ENCODE peak calls at places on chromosomes 1 and 21, in four cellular contexts. One of them, this sample, is unnamed.
A peak's percentile ranks its signal among the peaks of the same experiment; 100 is the strongest.

GRCh38 chr1:226697151-226697575 is 41.9 kb downstream of the ITPKB start:
- DNase-seq in prostate gland: no peak
- DNase-seq in tibial nerve: no peak
- DNase-seq in brain microvascular endothelial cell: peak; percentile 53
- DNase-seq in this sample: no peak

GRCh38 chr21:31335957-31336738 is 7.9 kb downstream of the TIAM1 start:
- DNase-seq in brain microvascular endothelial cell: peak; percentile 94
- DNase-seq in tibial nerve: peak; percentile 43
- DNase-seq in prostate gland: no peak
- DNase-seq in this sample: no peak

GRCh38 chr1:200240655-200241054 is 169.2 kb downstream of the ZNF281 start:
- DNase-seq in tibial nerve: no peak
- DNase-seq in brain microvascular endothelial cell: no peak
- DNase-seq in prostate gland: no peak
- DNase-seq in this sample: no peak

GRCh38 chr1:26582053-26582835 is 52.7 kb downstream of the RPS6KA1 start:
- DNase-seq in brain microvascular endothelial cell: no peak
- DNase-seq in prostate gland: no peak
- DNase-seq in tibial nerve: no peak
- DNase-seq in this sample: no peak

GRCh38 chr1:20426923-20427322 is 59.1 kb downstream of the CAMK2N1 start:
- DNase-seq in prostate gland: no peak
- DNase-seq in brain microvascular endothelial cell: peak; percentile 81
- DNase-seq in tibial nerve: no peak
- DNase-seq in this sample: no peak

GRCh38 chr1:53763911-53764310 is 24.9 kb upstream of the GLIS1 start:
- DNase-seq in prostate gland: no peak
- DNase-seq in brain microvascular endothelial cell: no peak
- DNase-seq in tibial nerve: no peak
- DNase-seq in this sample: no peak

GRCh38 chr1:30645807-30646206 is 77.6 kb downstream of the MATN1 start:
- DNase-seq in tibial nerve: no peak
- DNase-seq in brain microvascular endothelial cell: peak; percentile 10
- DNase-seq in prostate gland: no peak
- DNase-seq in this sample: no peak

GRCh38 chr1:90671251-90671650 is 45.9 kb downstream of the BARHL2 start:
- DNase-seq in tibial nerve: no peak
- DNase-seq in brain microvascular endothelial cell: no peak
- DNase-seq in prostate gland: no peak
- DNase-seq in this sample: no peak

GRCh38 chr21:45551316-45551715 is 9.1 kb upstream of the SLC19A1 start:
- DNase-seq in prostate gland: no peak
- DNase-seq in brain microvascular endothelial cell: peak; percentile 65
- DNase-seq in tibial nerve: no peak
- DNase-seq in this sample: no peak

GRCh38 chr1:27306892-27307850 is 14.8 kb upstream of the TMEM222 start:
- DNase-seq in prostate gland: no peak
- DNase-seq in brain microvascular endothelial cell: no peak
- DNase-seq in tibial nerve: no peak
- DNase-seq in this sample: no peak

DNA sequence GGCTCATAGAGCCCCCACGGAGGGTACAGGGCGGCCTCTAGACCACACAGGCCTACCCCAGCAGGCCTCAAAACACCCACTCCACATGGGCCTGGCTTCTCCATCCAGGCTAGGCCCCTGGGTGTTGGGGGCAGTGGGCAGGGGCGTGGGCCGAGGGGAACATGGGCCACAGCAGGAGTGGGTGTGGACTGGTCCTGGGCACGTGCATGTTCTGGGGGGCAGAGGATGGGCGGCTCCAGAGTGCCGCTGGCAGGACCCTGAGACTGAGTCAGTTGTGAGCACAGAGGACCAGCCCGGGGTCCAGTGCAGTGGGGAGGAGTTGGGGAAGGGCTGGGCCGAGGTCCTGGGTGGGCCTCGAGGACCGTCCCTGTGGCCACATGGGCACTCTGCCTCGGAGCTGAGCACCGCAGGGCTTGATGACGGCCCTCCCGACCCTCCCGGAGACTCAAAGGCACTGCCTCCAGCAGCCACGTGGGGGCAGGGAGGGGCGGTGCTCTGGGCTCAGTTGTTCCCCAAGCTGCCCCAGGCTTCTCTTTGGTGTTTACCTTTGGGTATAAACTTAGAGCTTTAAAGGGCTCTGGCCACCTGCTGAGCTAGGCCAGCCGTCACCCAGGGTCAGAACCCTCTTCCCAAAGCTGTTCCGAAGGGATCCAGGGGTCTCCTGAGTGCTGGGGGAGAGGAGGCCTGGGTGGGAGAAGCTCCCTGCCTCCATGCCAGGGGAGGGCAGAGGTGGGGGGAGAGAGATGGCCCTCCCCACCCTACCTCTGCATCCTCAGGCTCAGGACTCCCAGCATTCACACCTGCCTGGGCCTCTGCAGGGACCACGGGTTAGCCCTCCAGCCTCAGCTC is 79.9 kb downstream of the MORN1 start:
- DNase-seq in tibial nerve: no peak
- DNase-seq in brain microvascular endothelial cell: peak; percentile 19
- DNase-seq in prostate gland: peak; percentile 53
- DNase-seq in this sample: no peak
- TF ChIP-seq CTCF in tibial nerve: peak; percentile 26
- TF ChIP-seq CTCF in brain microvascular endothelial cell: peak; percentile 68
- TF ChIP-seq CTCF in prostate gland: peak; percentile 49
- TF ChIP-seq CTCF in this sample: no peak

GRCh38 chr21:37564341-37564923 is 197.9 kb downstream of the DYRK1A start:
- DNase-seq in brain microvascular endothelial cell: peak; percentile 99
- DNase-seq in prostate gland: peak; percentile 75
- DNase-seq in tibial nerve: peak; percentile 55
- DNase-seq in this sample: peak; percentile 76

GRCh38 chr21:37563641-37564340 is 197.2 kb downstream of the DYRK1A start:
- DNase-seq in tibial nerve: peak; percentile 81
- DNase-seq in prostate gland: peak; percentile 93
- DNase-seq in brain microvascular endothelial cell: peak; percentile 83
- DNase-seq in this sample: peak; percentile 92

GRCh38 chr21:37565530-37566223 is 199.1 kb downstream of the DYRK1A start:
- DNase-seq in prostate gland: no peak
- DNase-seq in brain microvascular endothelial cell: no peak
- DNase-seq in tibial nerve: no peak
- DNase-seq in this sample: no peak

GRCh38 chr21:37562920-37563640 is 196.5 kb downstream of the DYRK1A start:
- DNase-seq in tibial nerve: peak; percentile 21
- DNase-seq in prostate gland: peak; percentile 25
- DNase-seq in brain microvascular endothelial cell: no peak
- DNase-seq in this sample: no peak

DNA sequence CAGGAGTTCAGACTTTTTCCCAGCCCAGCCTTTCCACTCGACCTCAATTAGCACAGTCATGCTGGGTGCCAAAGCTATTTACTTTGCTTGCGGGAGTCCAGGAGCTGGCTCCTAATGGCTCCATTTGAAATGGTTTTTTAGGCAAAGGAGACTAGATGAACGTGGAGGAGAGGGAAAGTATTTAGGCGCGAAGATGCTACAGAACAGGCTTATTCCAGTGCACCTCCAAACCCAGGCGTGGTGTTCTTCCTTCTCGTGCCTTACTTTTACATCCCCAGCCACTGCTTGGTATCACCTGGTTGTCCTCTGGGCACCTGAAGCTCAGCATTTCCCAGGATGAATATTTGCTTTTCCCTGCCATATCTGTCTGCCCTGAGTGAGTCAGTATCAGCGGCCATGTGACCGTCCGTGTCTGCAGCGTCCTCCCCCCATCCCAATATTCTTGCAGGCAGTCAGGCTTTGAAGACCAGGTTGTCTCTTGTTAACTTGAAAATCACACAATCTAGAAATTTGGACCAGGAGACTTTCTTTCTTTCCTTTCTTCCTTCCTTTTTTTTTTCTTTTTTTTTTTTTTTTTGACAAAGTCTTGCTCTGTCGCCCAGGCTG is 198.5 kb downstream of the DYRK1A start:
- DNase-seq in brain microvascular endothelial cell: peak; percentile 48
- DNase-seq in prostate gland: no peak
- DNase-seq in tibial nerve: no peak
- DNase-seq in this sample: no peak
- H3K4me3 ChIP-seq in brain microvascular endothelial cell: peak overlapping the region; percentile 65
- H3K4me3 ChIP-seq in prostate gland: no peak overlapping the region
- H3K4me3 ChIP-seq in tibial nerve: peak overlapping the region; percentile 75
- H3K4me3 ChIP-seq in this sample: no peak overlapping the region

DNA sequence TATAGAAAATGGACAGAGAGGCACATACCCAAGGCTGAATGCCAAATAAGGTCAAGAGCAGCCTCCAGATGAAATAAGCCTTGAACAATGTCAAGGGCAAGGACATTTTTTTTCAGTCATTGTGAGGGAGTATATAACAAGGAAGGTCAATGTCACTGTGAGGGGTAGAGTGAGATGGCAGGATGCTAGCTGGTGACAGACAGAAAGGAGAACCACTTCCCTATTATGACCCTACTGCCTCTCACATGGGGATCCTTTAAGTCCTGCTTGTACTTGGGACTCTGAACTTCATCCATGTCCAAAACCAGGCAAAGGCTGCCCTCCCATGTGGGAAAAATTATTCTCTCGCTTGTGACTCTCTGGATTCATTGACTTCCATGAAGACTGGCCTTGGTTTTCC is 119.5 kb upstream of the COA6 start:
- DNase-seq in tibial nerve: no peak
- DNase-seq in brain microvascular endothelial cell: no peak
- DNase-seq in prostate gland: no peak
- DNase-seq in this sample: no peak
- TF ChIP-seq CTCF in tibial nerve: no peak
- TF ChIP-seq CTCF in brain microvascular endothelial cell: no peak
- TF ChIP-seq CTCF in prostate gland: no peak
- TF ChIP-seq CTCF in this sample: no peak

GRCh38 chr1:182600745-182601415 is 3.3 kb downstream of the RGS16 start:
- DNase-seq in prostate gland: no peak
- DNase-seq in tibial nerve: no peak
- DNase-seq in brain microvascular endothelial cell: no peak
- DNase-seq in this sample: no peak
- H3K4me3 ChIP-seq in prostate gland: no peak overlapping the region
- H3K4me3 ChIP-seq in tibial nerve: no peak overlapping the region
- H3K4me3 ChIP-seq in brain microvascular endothelial cell: no peak overlapping the region
- H3K4me3 ChIP-seq in this sample: no peak overlapping the region

GRCh38 chr21:39726133-39726532 is 18.9 kb upstream of the IGSF5 start:
- DNase-seq in prostate gland: no peak
- DNase-seq in brain microvascular endothelial cell: no peak
- DNase-seq in tibial nerve: no peak
- DNase-seq in this sample: no peak
- TF ChIP-seq CTCF in prostate gland: no peak
- TF ChIP-seq CTCF in brain microvascular endothelial cell: peak; percentile 43
- TF ChIP-seq CTCF in tibial nerve: no peak
- TF ChIP-seq CTCF in this sample: no peak